ENCODE peak calls at places on chromosomes 4 and X, in seven cellular contexts. C is tibial artery; V is mesendoderm; F is HCT116; K is heart left ventricle; A is IMR-90; L is naive thymus-derived CD4-positive, alpha-beta T cell. M is an unnamed sample.

GRCh38 chr4:11230888-11231287 is 197.8 kb downstream of the HS3ST1 start:
- DNase-seq in C (no peak), L (no peak), F (no peak), K (no peak), V (peak), A (no peak), M (no peak)

GRCh38 chrX:118499295-118499694 is 3.7 kb downstream of the DOCK11 start:
- DNase-seq in A (no peak), L (no peak), F (no peak), K (no peak), C (no peak), V (peak), M (no peak)

GRCh38 chrX:40748977-40749376 is 13.6 kb upstream of the MED14 start:
- DNase-seq in L (no peak), C (no peak), A (no peak), F (no peak), K (no peak), V (no peak), M (no peak)

GRCh38 chrX:41317487-41318208 is 16.3 kb upstream of the DDX3X start:
- DNase-seq in V (no peak), L (no peak), A (no peak), F (no peak), K (no peak), C (no peak), M (no peak)

GRCh38 chr4:123616970-123617392 is 220.4 kb downstream of the SPRY1 start:
- DNase-seq in K (no peak), V (peak), L (peak), A (no peak), F (no peak), C (peak), M (no peak)

GRCh38 chr4:33160126-33160525 is 2440.0 kb downstream of the PCDH7 start:
- DNase-seq in L (no peak), V (peak), K (no peak), A (peak), F (peak), C (no peak), M (no peak)

GRCh38 chr4:77209936-77210335 is 52.9 kb downstream of the CCNG2 start:
- DNase-seq in L (no peak), K (no peak), C (no peak), A (no peak), V (no peak), F (no peak), M (no peak)

GRCh38 chr4:138439143-138439581 is 197.0 kb upstream of the SLC7A11 start:
- DNase-seq in A (peak), K (no peak), V (no peak), F (no peak), L (no peak), C (no peak), M (no peak)

GRCh38 chr4:151152033-151152432 is 52.6 kb downstream of the RPS3A start:
- DNase-seq in F (no peak), V (peak), A (no peak), L (no peak), K (no peak), C (no peak), M (no peak)

GRCh38 chr4:141560056-141560455 is 76.3 kb upstream of the IL15 start:
- DNase-seq in C (no peak), F (no peak), A (peak), V (no peak), K (no peak), L (no peak), M (no peak)

GRCh38 chr4:94305468-94306225 is 37.0 kb downstream of the HPGDS start:
- DNase-seq in L (no peak), K (no peak), V (peak), F (no peak), A (peak), C (no peak), M (no peak)

GRCh38 chrX:12973561-12974216 is 1.2 kb upstream of the TMSB4X start:
- DNase-seq in F (no peak), C (peak), K (no peak), L (no peak), A (no peak), V (no peak), M (no peak)

GRCh38 chrX:154064637-154065435 is 32.7 kb downstream of the MECP2 start:
- DNase-seq in A (no peak), C (no peak), K (no peak), L (no peak), F (no peak), V (no peak), M (no peak)

GRCh38 chrX:118807151-118808017 is 16.2 kb upstream of the ZCCHC12 start:
- DNase-seq in A (peak), V (peak), L (peak), F (peak), K (no peak), C (peak), M (no peak)

GRCh38 chr4:150782311-150782710 is 200.4 kb downstream of the MAB21L2 start:
- DNase-seq in V (no peak), A (peak), L (no peak), F (no peak), K (no peak), C (no peak), M (no peak)

GRCh38 chrX:79366888-79367749 is at the start of gene ITM2A:
- DNase-seq in L (peak), A (no peak), F (no peak), V (peak), K (peak), C (peak), M (no peak)

GRCh38 chrX:153901753-153902140 is 2.7 kb upstream of the AVPR2 start:
- DNase-seq in F (no peak), C (no peak), A (no peak), V (no peak), K (no peak), L (no peak), M (no peak)

GRCh38 chr4:70734971-70735370 is 13.2 kb downstream of the RUFY3 start:
- DNase-seq in A (no peak), F (no peak), V (no peak), C (no peak), L (no peak), K (no peak), M (no peak)

GRCh38 chrX:21374163-21374993 is at the start of gene CNKSR2:
- DNase-seq in F (no peak), A (peak), C (peak), L (peak), V (peak), K (peak), M (no peak)

GRCh38 chrX:7159132-7159861 is 11.3 kb upstream of the PUDP start:
- DNase-seq in K (no peak), F (no peak), C (no peak), V (no peak), L (no peak), A (no peak), M (no peak)

GRCh38 chrX:81195712-81196111 is 6.0 kb downstream of the HMGN5 start:
- DNase-seq in C (no peak), L (peak), V (peak), A (peak), F (peak), K (no peak), M (no peak)

GRCh38 chr4:140595065-140595464 is 26.3 kb upstream of the UCP1 start:
- DNase-seq in V (peak), F (peak), A (peak), C (no peak), L (no peak), K (no peak), M (no peak)

GRCh38 chr4:57191523-57192034 is 81.4 kb upstream of the IGFBP7 start:
- DNase-seq in C (no peak), V (peak), L (no peak), K (no peak), A (no peak), F (no peak), M (no peak)

GRCh38 chr4:6847134-6847533 is 62.5 kb upstream of the TBC1D14 start:
- DNase-seq in L (no peak), K (no peak), C (no peak), A (no peak), F (no peak), V (no peak), M (no peak)

GRCh38 chr4:2281575-2282343 is 19.9 kb upstream of the MXD4 start:
- DNase-seq in C (no peak), L (peak), K (peak), A (no peak), V (no peak), F (no peak), M (no peak)

GRCh38 chrX:150236304-150236703 is 126.8 kb upstream of the MAMLD1 start:
- DNase-seq in A (peak), C (no peak), L (no peak), F (no peak), K (no peak), V (no peak), M (peak)

GRCh38 chr4:5399790-5400421 is 308.5 kb downstream of the EVC2 start:
- DNase-seq in V (peak), K (no peak), A (peak), F (peak), C (no peak), L (no peak), M (no peak)

GRCh38 chr4:75686346-75686745 is 13.1 kb upstream of the G3BP2 start:
- DNase-seq in K (no peak), L (peak), A (no peak), C (no peak), F (no peak), V (no peak), M (no peak)

GRCh38 chr4:184457530-184458249 is 16.7 kb downstream of the IRF2 start:
- DNase-seq in C (no peak), A (no peak), L (no peak), F (no peak), V (no peak), K (no peak), M (no peak)

GRCh38 chr4:37665347-37666009 is 20.7 kb downstream of the RELL1 start:
- DNase-seq in C (no peak), F (no peak), L (no peak), A (no peak), K (no peak), V (no peak), M (no peak)

GRCh38 chrX:150269613-150270254 is 93.4 kb upstream of the MAMLD1 start:
- DNase-seq in K (no peak), F (no peak), L (no peak), C (no peak), A (no peak), V (peak), M (peak)

GRCh38 chrX:121000589-121000988 is 15.0 kb upstream of the CT47A1 start:
- DNase-seq in V (peak), L (no peak), C (no peak), A (no peak), F (peak), K (no peak), M (no peak)

GRCh38 chrX:130086414-130087207 is 23.7 kb downstream of the ELF4 start:
- DNase-seq in V (no peak), F (no peak), L (peak), A (no peak), K (no peak), C (no peak), M (no peak)

GRCh38 chr4:31088600-31089230 is 368.5 kb downstream of the PCDH7 start:
- DNase-seq in A (peak), F (peak), K (no peak), V (no peak), L (no peak), C (no peak), M (no peak)

GRCh38 chrX:70464051-70464450 is 19.4 kb downstream of the DLG3 start:
- DNase-seq in V (no peak), L (no peak), A (no peak), K (no peak), F (no peak), C (no peak), M (no peak)

GRCh38 chrX:26958261-26958660 is 504.9 kb downstream of the PPP4R3C start:
- DNase-seq in L (no peak), A (no peak), V (no peak), C (no peak), K (no peak), F (no peak), M (no peak)

GRCh38 chrX:48711929-48712505 is 15.5 kb downstream of the SUV39H1 start:
- DNase-seq in V (no peak), F (no peak), C (no peak), L (no peak), K (no peak), A (no peak), M (no peak)
- H3K4me3 ChIP-seq in V (no peak), F (no peak), C (no peak), L (no peak), K (peak), A (no peak), M (no peak)

GRCh38 chr4:52959545-52959944 is 97.4 kb downstream of the RASL11B start:
- DNase-seq in A (peak), L (no peak), F (no peak), C (no peak), V (no peak), K (no peak), M (no peak)
- H3K27ac ChIP-seq in A (peak), L (no peak), F (no peak), C (no peak), V (no peak), K (no peak), M (no peak)

DNA sequence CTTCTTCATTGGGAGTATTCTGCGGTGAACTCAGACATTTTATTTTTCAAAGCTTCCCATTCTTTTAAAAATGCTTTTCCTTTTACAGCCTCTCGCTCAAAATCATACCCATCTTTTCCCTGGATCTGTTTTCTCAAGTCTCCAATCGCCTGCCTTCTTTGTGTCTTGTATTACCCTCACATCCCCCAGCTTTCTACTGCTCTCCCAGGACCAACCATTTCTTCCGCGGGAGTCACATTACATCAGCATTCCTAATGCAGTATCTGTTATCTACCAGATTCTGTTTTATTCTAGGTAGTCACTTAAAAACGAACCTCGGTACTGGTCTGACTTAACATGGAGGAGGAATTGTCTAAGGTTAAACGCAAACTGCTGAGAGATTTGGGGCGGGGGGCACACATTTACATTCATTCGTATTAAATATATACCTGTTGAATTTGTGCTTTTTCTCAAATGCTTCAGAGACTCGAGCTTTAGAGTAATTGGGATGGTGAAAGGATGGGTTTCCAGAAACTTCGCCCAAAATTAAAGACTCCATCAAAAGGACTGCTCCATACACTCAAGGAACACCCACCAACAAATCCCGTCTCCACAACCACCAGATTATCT is 493 bp upstream of the UCHL1 start:
- DNase-seq in K (no peak), F (no peak), C (no peak), V (peak), L (no peak), A (peak), M (no peak)
- H3K4me3 ChIP-seq in K (peak), F (no peak), C (peak), V (peak), L (no peak), A (peak), M (peak)

DNA sequence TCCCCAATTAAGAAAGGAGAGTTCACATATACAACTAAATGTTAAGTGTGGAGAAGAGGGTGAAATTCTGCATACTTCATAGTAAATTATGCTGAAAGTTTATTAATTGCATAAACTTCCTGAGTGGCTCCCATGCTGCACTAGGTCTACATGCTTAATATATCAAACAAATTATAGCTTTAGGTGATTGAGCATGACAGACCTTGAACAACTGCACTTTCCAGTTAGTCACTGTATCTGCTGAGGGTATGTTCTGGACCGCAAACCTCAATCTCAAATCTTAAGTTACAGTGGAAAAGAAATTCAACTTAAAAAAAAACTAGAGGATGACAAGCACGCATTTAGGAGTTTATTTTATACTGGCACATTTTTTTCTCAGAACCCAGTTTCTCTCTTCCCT is 10.0 kb upstream of the FAM120C start:
- DNase-seq in K (no peak), L (no peak), A (no peak), C (no peak), V (no peak), F (no peak), M (no peak)
- H3K27ac ChIP-seq in K (no peak), L (no peak), A (no peak), C (no peak), V (no peak), F (no peak), M (no peak)

GRCh38 chr4:87003266-87003665 is 68.5 kb downstream of the AFF1 start:
- DNase-seq in L (no peak), F (no peak), V (peak), A (no peak), C (no peak), K (no peak), M (no peak)

GRCh38 chr4:87005690-87006461 is 71.1 kb downstream of the AFF1 start:
- DNase-seq in K (no peak), V (peak), L (peak), A (no peak), C (no peak), F (no peak), M (no peak)

GRCh38 chr4:87007345-87008181 is 72.8 kb downstream of the AFF1 start:
- DNase-seq in A (peak), V (peak), F (no peak), C (peak), K (peak), L (peak), M (no peak)

GRCh38 chr4:87006531-87007344 is 71.9 kb downstream of the AFF1 start:
- DNase-seq in F (peak), K (peak), A (peak), C (peak), V (peak), L (peak), M (peak)

DNA sequence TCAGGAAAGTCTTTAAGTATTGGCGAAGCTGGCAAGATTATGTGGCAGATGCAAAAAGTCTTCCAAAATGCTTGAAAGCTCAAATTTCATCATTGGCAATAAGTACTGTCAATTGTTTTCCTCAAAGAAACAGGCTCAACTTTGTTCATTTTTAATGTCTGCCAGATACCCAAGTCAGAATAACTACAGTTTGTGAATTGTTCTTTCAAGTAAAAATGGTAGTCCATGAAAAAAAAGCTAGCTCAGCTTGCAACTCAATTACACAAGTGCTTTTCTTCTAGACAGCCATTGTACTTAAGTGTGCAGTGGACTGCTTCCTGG is 70.5 kb downstream of the AFF1 start:
- DNase-seq in K (no peak), V (no peak), L (no peak), F (no peak), A (no peak), C (no peak), M (no peak)
- H3K4me3 ChIP-seq in K (peak), V (no peak), L (peak), F (no peak), A (no peak), C (no peak), M (no peak)

M was measured in coronary artery.